ENCODE peak calls at places on chromosome 7, in nine cellular contexts. One of them, this sample, is unnamed.

GRCh38 chr7:47967708-47968107 is 11.7 kb downstream of the HUS1 start:
- DNase-seq in iPS-NIHi11: no peak
- DNase-seq in aorta: no peak
- DNase-seq in astrocyte of the spinal cord: no peak
- DNase-seq in HFFc6: no peak
- DNase-seq in neural crest cell: no peak
- DNase-seq in stimulated activated CD4-positive, alpha-beta T cell treated with anti-CD3 and anti-CD28 coated beads, Interleukin-1b, Interleukin-23, amount 100 ng/mL, for 1 hour: no peak
- DNase-seq in NCI-H1694: no peak
- DNase-seq in NAMALWA: no peak
- DNase-seq in this sample: no peak

GRCh38 chr7:148385009-148385682 is 205.4 kb upstream of the C7orf33 start:
- DNase-seq in iPS-NIHi11: no peak
- DNase-seq in aorta: no peak
- DNase-seq in astrocyte of the spinal cord: no peak
- DNase-seq in HFFc6: no peak
- DNase-seq in neural crest cell: peak; percentile 7
- DNase-seq in stimulated activated CD4-positive, alpha-beta T cell treated with anti-CD3 and anti-CD28 coated beads, Interleukin-1b, Interleukin-23, amount 100 ng/mL, for 1 hour: no peak
- DNase-seq in NCI-H1694: no peak
- DNase-seq in NAMALWA: no peak
- DNase-seq in this sample: no peak

GRCh38 chr7:112986256-112987031 is 100.2 kb downstream of the GPR85 start:
- DNase-seq in iPS-NIHi11: no peak
- DNase-seq in aorta: no peak
- DNase-seq in astrocyte of the spinal cord: peak; percentile 50
- DNase-seq in HFFc6: peak; percentile 68
- DNase-seq in neural crest cell: no peak
- DNase-seq in stimulated activated CD4-positive, alpha-beta T cell treated with anti-CD3 and anti-CD28 coated beads, Interleukin-1b, Interleukin-23, amount 100 ng/mL, for 1 hour: no peak
- DNase-seq in NCI-H1694: no peak
- DNase-seq in NAMALWA: no peak
- DNase-seq in this sample: no peak

GRCh38 chr7:151237244-151238189 is 5.2 kb downstream of the CHPF2 start:
- DNase-seq in iPS-NIHi11: no peak
- DNase-seq in aorta: no peak
- DNase-seq in astrocyte of the spinal cord: no peak
- DNase-seq in HFFc6: no peak
- DNase-seq in neural crest cell: no peak
- DNase-seq in stimulated activated CD4-positive, alpha-beta T cell treated with anti-CD3 and anti-CD28 coated beads, Interleukin-1b, Interleukin-23, amount 100 ng/mL, for 1 hour: no peak
- DNase-seq in NCI-H1694: no peak
- DNase-seq in NAMALWA: no peak
- DNase-seq in this sample: no peak

GRCh38 chr7:43781726-43782607 is 23.5 kb downstream of the BLVRA start:
- DNase-seq in iPS-NIHi11: no peak
- DNase-seq in aorta: no peak
- DNase-seq in astrocyte of the spinal cord: no peak
- DNase-seq in HFFc6: peak; percentile 70
- DNase-seq in neural crest cell: no peak
- DNase-seq in stimulated activated CD4-positive, alpha-beta T cell treated with anti-CD3 and anti-CD28 coated beads, Interleukin-1b, Interleukin-23, amount 100 ng/mL, for 1 hour: no peak
- DNase-seq in NCI-H1694: no peak
- DNase-seq in NAMALWA: no peak
- DNase-seq in this sample: no peak

GRCh38 chr7:73397521-73397934 is 36.0 kb upstream of the FZD9 start:
- DNase-seq in iPS-NIHi11: peak; percentile 58
- DNase-seq in aorta: no peak
- DNase-seq in astrocyte of the spinal cord: no peak
- DNase-seq in HFFc6: no peak
- DNase-seq in neural crest cell: no peak
- DNase-seq in stimulated activated CD4-positive, alpha-beta T cell treated with anti-CD3 and anti-CD28 coated beads, Interleukin-1b, Interleukin-23, amount 100 ng/mL, for 1 hour: no peak
- DNase-seq in NCI-H1694: no peak
- DNase-seq in NAMALWA: no peak
- DNase-seq in this sample: no peak

GRCh38 chr7:106120500-106120899 is 8.4 kb upstream of the SYPL1 start:
- DNase-seq in iPS-NIHi11: no peak
- DNase-seq in aorta: no peak
- DNase-seq in astrocyte of the spinal cord: no peak
- DNase-seq in HFFc6: no peak
- DNase-seq in neural crest cell: no peak
- DNase-seq in stimulated activated CD4-positive, alpha-beta T cell treated with anti-CD3 and anti-CD28 coated beads, Interleukin-1b, Interleukin-23, amount 100 ng/mL, for 1 hour: no peak
- DNase-seq in NCI-H1694: no peak
- DNase-seq in NAMALWA: no peak
- DNase-seq in this sample: no peak

GRCh38 chr7:23394828-23395227 is 75.5 kb downstream of the IGF2BP3 start:
- DNase-seq in iPS-NIHi11: no peak
- DNase-seq in aorta: no peak
- DNase-seq in astrocyte of the spinal cord: peak; percentile 39
- DNase-seq in HFFc6: no peak
- DNase-seq in neural crest cell: no peak
- DNase-seq in stimulated activated CD4-positive, alpha-beta T cell treated with anti-CD3 and anti-CD28 coated beads, Interleukin-1b, Interleukin-23, amount 100 ng/mL, for 1 hour: no peak
- DNase-seq in NCI-H1694: peak; percentile 61
- DNase-seq in NAMALWA: no peak
- DNase-seq in this sample: no peak

GRCh38 chr7:148856035-148856881 is 27.8 kb downstream of the EZH2 start:
- DNase-seq in iPS-NIHi11: peak; percentile 54
- DNase-seq in aorta: no peak
- DNase-seq in astrocyte of the spinal cord: peak; percentile 34
- DNase-seq in HFFc6: no peak
- DNase-seq in neural crest cell: peak; percentile 5
- DNase-seq in stimulated activated CD4-positive, alpha-beta T cell treated with anti-CD3 and anti-CD28 coated beads, Interleukin-1b, Interleukin-23, amount 100 ng/mL, for 1 hour: no peak
- DNase-seq in NCI-H1694: no peak
- DNase-seq in NAMALWA: peak; percentile 82
- DNase-seq in this sample: peak; percentile 21

GRCh38 chr7:134940711-134941110 is 45.6 kb upstream of the AGBL3 start:
- DNase-seq in iPS-NIHi11: no peak
- DNase-seq in aorta: no peak
- DNase-seq in astrocyte of the spinal cord: no peak
- DNase-seq in HFFc6: no peak
- DNase-seq in neural crest cell: no peak
- DNase-seq in stimulated activated CD4-positive, alpha-beta T cell treated with anti-CD3 and anti-CD28 coated beads, Interleukin-1b, Interleukin-23, amount 100 ng/mL, for 1 hour: no peak
- DNase-seq in NCI-H1694: no peak
- DNase-seq in NAMALWA: no peak
- DNase-seq in this sample: no peak

GRCh38 chr7:112938895-112939588 is 147.6 kb downstream of the GPR85 start:
- DNase-seq in iPS-NIHi11: peak; percentile 59
- DNase-seq in aorta: peak; percentile 62
- DNase-seq in astrocyte of the spinal cord: peak; percentile 35
- DNase-seq in HFFc6: no peak
- DNase-seq in neural crest cell: peak; percentile 29
- DNase-seq in stimulated activated CD4-positive, alpha-beta T cell treated with anti-CD3 and anti-CD28 coated beads, Interleukin-1b, Interleukin-23, amount 100 ng/mL, for 1 hour: no peak
- DNase-seq in NCI-H1694: no peak
- DNase-seq in NAMALWA: peak; percentile 66
- DNase-seq in this sample: no peak

GRCh38 chr7:53302511-53303246 is 267.2 kb downstream of the POM121L12 start:
- DNase-seq in iPS-NIHi11: no peak
- DNase-seq in aorta: no peak
- DNase-seq in astrocyte of the spinal cord: no peak
- DNase-seq in HFFc6: no peak
- DNase-seq in neural crest cell: no peak
- DNase-seq in stimulated activated CD4-positive, alpha-beta T cell treated with anti-CD3 and anti-CD28 coated beads, Interleukin-1b, Interleukin-23, amount 100 ng/mL, for 1 hour: no peak
- DNase-seq in NCI-H1694: no peak
- DNase-seq in NAMALWA: no peak
- DNase-seq in this sample: no peak

GRCh38 chr7:92360387-92360786 is 86.9 kb upstream of the GATAD1 start:
- DNase-seq in iPS-NIHi11: no peak
- DNase-seq in aorta: no peak
- DNase-seq in astrocyte of the spinal cord: no peak
- DNase-seq in HFFc6: peak; percentile 43
- DNase-seq in neural crest cell: no peak
- DNase-seq in stimulated activated CD4-positive, alpha-beta T cell treated with anti-CD3 and anti-CD28 coated beads, Interleukin-1b, Interleukin-23, amount 100 ng/mL, for 1 hour: no peak
- DNase-seq in NCI-H1694: no peak
- DNase-seq in NAMALWA: no peak
- DNase-seq in this sample: no peak

GRCh38 chr7:30596043-30596641 is 1.5 kb downstream of the GARS1 start:
- DNase-seq in iPS-NIHi11: peak; percentile 37
- DNase-seq in aorta: no peak
- DNase-seq in astrocyte of the spinal cord: peak; percentile 41
- DNase-seq in HFFc6: peak; percentile 14
- DNase-seq in neural crest cell: no peak
- DNase-seq in stimulated activated CD4-positive, alpha-beta T cell treated with anti-CD3 and anti-CD28 coated beads, Interleukin-1b, Interleukin-23, amount 100 ng/mL, for 1 hour: no peak
- DNase-seq in NCI-H1694: peak; percentile 30
- DNase-seq in NAMALWA: peak; percentile 83
- DNase-seq in this sample: no peak

GRCh38 chr7:79090543-79090942 is 362.9 kb downstream of the MAGI2 start:
- DNase-seq in iPS-NIHi11: no peak
- DNase-seq in aorta: no peak
- DNase-seq in astrocyte of the spinal cord: peak; percentile 43
- DNase-seq in HFFc6: peak; percentile 11
- DNase-seq in neural crest cell: no peak
- DNase-seq in stimulated activated CD4-positive, alpha-beta T cell treated with anti-CD3 and anti-CD28 coated beads, Interleukin-1b, Interleukin-23, amount 100 ng/mL, for 1 hour: no peak
- DNase-seq in NCI-H1694: no peak
- DNase-seq in NAMALWA: peak; percentile 16
- DNase-seq in this sample: no peak

GRCh38 chr7:143452495-143452894 is 9.2 kb downstream of the TAS2R60 start:
- DNase-seq in iPS-NIHi11: no peak
- DNase-seq in aorta: no peak
- DNase-seq in astrocyte of the spinal cord: no peak
- DNase-seq in HFFc6: no peak
- DNase-seq in neural crest cell: no peak
- DNase-seq in stimulated activated CD4-positive, alpha-beta T cell treated with anti-CD3 and anti-CD28 coated beads, Interleukin-1b, Interleukin-23, amount 100 ng/mL, for 1 hour: no peak
- DNase-seq in NCI-H1694: no peak
- DNase-seq in NAMALWA: no peak
- DNase-seq in this sample: no peak

GRCh38 chr7:92448185-92448747 is 984 bp downstream of the GATAD1 start:
- DNase-seq in iPS-NIHi11: peak; percentile 53
- DNase-seq in aorta: peak; percentile 50
- DNase-seq in astrocyte of the spinal cord: peak; percentile 63
- DNase-seq in HFFc6: peak; percentile 36
- DNase-seq in neural crest cell: peak; percentile 15
- DNase-seq in stimulated activated CD4-positive, alpha-beta T cell treated with anti-CD3 and anti-CD28 coated beads, Interleukin-1b, Interleukin-23, amount 100 ng/mL, for 1 hour: no peak
- DNase-seq in NCI-H1694: peak; percentile 8
- DNase-seq in NAMALWA: peak; percentile 94
- DNase-seq in this sample: peak; percentile 54

GRCh38 chr7:120645976-120646375 is 212.0 kb downstream of the TSPAN12 start:
- DNase-seq in iPS-NIHi11: no peak
- DNase-seq in aorta: no peak
- DNase-seq in astrocyte of the spinal cord: no peak
- DNase-seq in HFFc6: no peak
- DNase-seq in neural crest cell: no peak
- DNase-seq in stimulated activated CD4-positive, alpha-beta T cell treated with anti-CD3 and anti-CD28 coated beads, Interleukin-1b, Interleukin-23, amount 100 ng/mL, for 1 hour: no peak
- DNase-seq in NCI-H1694: no peak
- DNase-seq in NAMALWA: no peak
- DNase-seq in this sample: no peak

GRCh38 chr7:134632937-134633540 is 13.6 kb upstream of the BPGM start:
- DNase-seq in iPS-NIHi11: peak; percentile 60
- DNase-seq in aorta: no peak
- DNase-seq in astrocyte of the spinal cord: peak; percentile 58
- DNase-seq in HFFc6: peak; percentile 60
- DNase-seq in neural crest cell: no peak
- DNase-seq in stimulated activated CD4-positive, alpha-beta T cell treated with anti-CD3 and anti-CD28 coated beads, Interleukin-1b, Interleukin-23, amount 100 ng/mL, for 1 hour: no peak
- DNase-seq in NCI-H1694: peak; percentile 6
- DNase-seq in NAMALWA: peak; percentile 83
- DNase-seq in this sample: no peak

GRCh38 chr7:123635551-123636359 is 19.9 kb upstream of the LMOD2 start:
- DNase-seq in iPS-NIHi11: peak; percentile 26
- DNase-seq in aorta: no peak
- DNase-seq in astrocyte of the spinal cord: peak; percentile 55
- DNase-seq in HFFc6: peak; percentile 33
- DNase-seq in neural crest cell: no peak
- DNase-seq in stimulated activated CD4-positive, alpha-beta T cell treated with anti-CD3 and anti-CD28 coated beads, Interleukin-1b, Interleukin-23, amount 100 ng/mL, for 1 hour: no peak
- DNase-seq in NCI-H1694: peak; percentile 5
- DNase-seq in NAMALWA: peak; percentile 57
- DNase-seq in this sample: no peak

GRCh38 chr7:107321611-107322010 is 148.2 kb upstream of the GPR22 start:
- DNase-seq in iPS-NIHi11: no peak
- DNase-seq in aorta: no peak
- DNase-seq in astrocyte of the spinal cord: no peak
- DNase-seq in HFFc6: no peak
- DNase-seq in neural crest cell: no peak
- DNase-seq in stimulated activated CD4-positive, alpha-beta T cell treated with anti-CD3 and anti-CD28 coated beads, Interleukin-1b, Interleukin-23, amount 100 ng/mL, for 1 hour: no peak
- DNase-seq in NCI-H1694: no peak
- DNase-seq in NAMALWA: no peak
- DNase-seq in this sample: no peak